ENCODE peak calls at places on chromosomes 6 and 20, in six cellular contexts. One of them, this sample, is unnamed.

GRCh38 chr20:53579581-53580375 is 13.9 kb downstream of the ZNF217 start:
- DNase-seq in endodermal cell: no peak
- DNase-seq in body of pancreas: no peak
- DNase-seq in left lung: no peak
- DNase-seq in coronary artery: no peak
- DNase-seq in SK-N-SH: no peak
- DNase-seq in this sample: peak

GRCh38 chr6:133547136-133547535 is 306.0 kb downstream of the EYA4 start:
- DNase-seq in coronary artery: no peak
- DNase-seq in left lung: no peak
- DNase-seq in SK-N-SH: no peak
- DNase-seq in body of pancreas: no peak
- DNase-seq in endodermal cell: no peak
- DNase-seq in this sample: no peak

GRCh38 chr20:14706555-14706954 is 369.1 kb upstream of the FLRT3 start:
- DNase-seq in body of pancreas: no peak
- DNase-seq in SK-N-SH: peak
- DNase-seq in endodermal cell: no peak
- DNase-seq in coronary artery: no peak
- DNase-seq in left lung: no peak
- DNase-seq in this sample: no peak

GRCh38 chr6:34051339-34051919 is 94.5 kb downstream of the GRM4 start:
- DNase-seq in coronary artery: no peak
- DNase-seq in endodermal cell: no peak
- DNase-seq in body of pancreas: no peak
- DNase-seq in SK-N-SH: no peak
- DNase-seq in left lung: peak
- DNase-seq in this sample: no peak

GRCh38 chr6:154893927-154894326 is 101.2 kb upstream of the TIAM2 start:
- DNase-seq in left lung: no peak
- DNase-seq in endodermal cell: no peak
- DNase-seq in coronary artery: no peak
- DNase-seq in SK-N-SH: no peak
- DNase-seq in body of pancreas: no peak
- DNase-seq in this sample: no peak

GRCh38 chr6:3444276-3445088 is 12.4 kb downstream of the SLC22A23 start:
- DNase-seq in left lung: no peak
- DNase-seq in endodermal cell: peak
- DNase-seq in body of pancreas: no peak
- DNase-seq in coronary artery: no peak
- DNase-seq in SK-N-SH: no peak
- DNase-seq in this sample: no peak

GRCh38 chr6:10529231-10529801 is 8.2 kb downstream of the GCNT2 start:
- DNase-seq in coronary artery: no peak
- DNase-seq in SK-N-SH: no peak
- DNase-seq in endodermal cell: no peak
- DNase-seq in left lung: no peak
- DNase-seq in body of pancreas: peak
- DNase-seq in this sample: no peak

GRCh38 chr20:43292221-43292620 is 102.5 kb upstream of the PTPRT start:
- DNase-seq in body of pancreas: no peak
- DNase-seq in left lung: no peak
- DNase-seq in coronary artery: no peak
- DNase-seq in SK-N-SH: no peak
- DNase-seq in endodermal cell: no peak
- DNase-seq in this sample: no peak

GRCh38 chr6:149840345-149841075 is 23.6 kb downstream of the LRP11 start:
- DNase-seq in left lung: no peak
- DNase-seq in endodermal cell: peak
- DNase-seq in body of pancreas: peak
- DNase-seq in coronary artery: peak
- DNase-seq in SK-N-SH: peak
- DNase-seq in this sample: peak

GRCh38 chr6:31815025-31815838 is at the start of the genes HSPA1A and HSPA1L:
- DNase-seq in body of pancreas: peak
- DNase-seq in endodermal cell: peak
- DNase-seq in left lung: peak
- DNase-seq in SK-N-SH: peak
- DNase-seq in coronary artery: peak
- DNase-seq in this sample: peak

GRCh38 chr6:169701218-169701952 is 444 bp downstream of the WDR27 start:
- DNase-seq in coronary artery: no peak
- DNase-seq in endodermal cell: no peak
- DNase-seq in SK-N-SH: peak
- DNase-seq in left lung: no peak
- DNase-seq in body of pancreas: no peak
- DNase-seq in this sample: no peak

GRCh38 chr20:33668087-33668790 is 1.5 kb downstream of the ACTL10 start:
- DNase-seq in coronary artery: peak
- DNase-seq in left lung: peak
- DNase-seq in SK-N-SH: peak
- DNase-seq in body of pancreas: peak
- DNase-seq in endodermal cell: peak
- DNase-seq in this sample: peak

GRCh38 chr20:24100370-24101011 is 111.9 kb upstream of the GGTLC1 start:
- DNase-seq in endodermal cell: peak
- DNase-seq in left lung: no peak
- DNase-seq in SK-N-SH: peak
- DNase-seq in body of pancreas: peak
- DNase-seq in coronary artery: no peak
- DNase-seq in this sample: peak

GRCh38 chr20:58130574-58130973 is 97.9 kb downstream of the ANKRD60 start:
- DNase-seq in coronary artery: peak
- DNase-seq in body of pancreas: no peak
- DNase-seq in SK-N-SH: no peak
- DNase-seq in endodermal cell: no peak
- DNase-seq in left lung: no peak
- DNase-seq in this sample: no peak

DNA sequence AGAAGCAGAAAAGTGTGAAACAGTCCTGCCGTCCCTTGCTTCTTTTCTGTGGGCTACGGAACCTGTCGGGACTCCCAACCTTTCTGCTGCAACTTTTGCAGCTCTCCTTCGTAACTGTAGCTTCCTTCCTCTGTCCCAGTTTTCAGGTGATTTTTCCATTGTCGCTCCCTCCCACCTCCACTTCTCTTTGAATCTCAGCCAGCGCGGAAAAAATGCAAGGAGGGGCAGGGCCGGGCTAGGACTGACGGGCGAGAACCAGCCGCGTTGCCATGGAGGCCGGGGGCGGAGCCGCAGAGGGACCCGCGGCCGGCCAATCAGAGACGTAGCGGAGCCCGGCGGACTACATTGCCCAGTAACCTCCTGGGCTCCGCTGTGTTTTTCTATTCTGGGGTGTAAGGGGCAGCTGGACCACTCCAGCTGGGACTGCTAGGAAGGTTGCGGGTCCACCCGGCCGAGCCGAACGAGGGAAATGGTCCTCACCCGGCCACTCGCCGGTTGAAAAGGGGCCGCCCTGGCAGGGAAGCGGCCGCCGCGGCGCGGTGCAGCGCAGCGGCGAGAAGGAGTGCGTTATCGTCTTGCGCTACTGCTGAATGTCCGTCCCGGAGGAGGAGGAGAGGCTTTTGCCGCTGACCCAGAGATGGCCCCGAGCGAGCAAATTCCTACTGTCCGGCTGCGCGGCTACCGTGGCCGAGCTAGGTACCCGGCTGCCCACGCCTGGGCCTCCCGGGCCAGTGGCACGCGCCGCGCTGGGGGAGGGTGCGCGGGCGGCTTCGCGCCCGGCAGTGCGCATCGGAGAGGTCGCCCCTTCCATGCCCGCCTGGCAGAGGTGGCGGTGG is at the start of the genes CYP39A1 and SLC25A27:
- DNase-seq in coronary artery: peak
- DNase-seq in SK-N-SH: peak
- DNase-seq in left lung: peak
- DNase-seq in body of pancreas: peak
- DNase-seq in endodermal cell: peak
- DNase-seq in this sample: peak
- TF ChIP-seq CTCF in coronary artery: no peak
- TF ChIP-seq CTCF in SK-N-SH: no peak
- TF ChIP-seq CTCF in left lung: no peak
- TF ChIP-seq CTCF in body of pancreas: no peak
- TF ChIP-seq CTCF in endodermal cell: no peak
- TF ChIP-seq CTCF in this sample: no peak

GRCh38 chr6:111593516-111593824 is 12.2 kb downstream of the TRAF3IP2 start:
- DNase-seq in left lung: no peak
- DNase-seq in body of pancreas: no peak
- DNase-seq in endodermal cell: no peak
- DNase-seq in coronary artery: no peak
- DNase-seq in SK-N-SH: no peak
- DNase-seq in this sample: no peak
- H3K27ac ChIP-seq in left lung: no peak
- H3K27ac ChIP-seq in body of pancreas: no peak
- H3K27ac ChIP-seq in endodermal cell: no peak
- H3K27ac ChIP-seq in coronary artery: peak
- H3K27ac ChIP-seq in SK-N-SH: peak
- H3K27ac ChIP-seq in this sample: peak

GRCh38 chr6:122839477-122839876 is 50.4 kb downstream of the SMPDL3A start:
- DNase-seq in body of pancreas: peak
- DNase-seq in left lung: no peak
- DNase-seq in endodermal cell: peak
- DNase-seq in coronary artery: no peak
- DNase-seq in SK-N-SH: peak
- DNase-seq in this sample: peak
- TF ChIP-seq CTCF in body of pancreas: peak
- TF ChIP-seq CTCF in left lung: peak
- TF ChIP-seq CTCF in endodermal cell: peak
- TF ChIP-seq CTCF in coronary artery: peak
- TF ChIP-seq CTCF in SK-N-SH: peak
- TF ChIP-seq CTCF in this sample: peak

GRCh38 chr6:51514396-51515051 is 572.9 kb downstream of the PKHD1 start:
- DNase-seq in endodermal cell: no peak
- DNase-seq in body of pancreas: no peak
- DNase-seq in coronary artery: no peak
- DNase-seq in SK-N-SH: no peak
- DNase-seq in left lung: no peak
- DNase-seq in this sample: peak

GRCh38 chr6:51509597-51509996 is 577.8 kb downstream of the PKHD1 start:
- DNase-seq in SK-N-SH: no peak
- DNase-seq in left lung: no peak
- DNase-seq in endodermal cell: no peak
- DNase-seq in coronary artery: no peak
- DNase-seq in body of pancreas: no peak
- DNase-seq in this sample: no peak

GRCh38 chr6:51513891-51514290 is 573.5 kb downstream of the PKHD1 start:
- DNase-seq in coronary artery: no peak
- DNase-seq in endodermal cell: no peak
- DNase-seq in left lung: no peak
- DNase-seq in SK-N-SH: no peak
- DNase-seq in body of pancreas: no peak
- DNase-seq in this sample: no peak

GRCh38 chr6:51511081-51511480 is 576.3 kb downstream of the PKHD1 start:
- DNase-seq in body of pancreas: no peak
- DNase-seq in coronary artery: no peak
- DNase-seq in endodermal cell: no peak
- DNase-seq in SK-N-SH: no peak
- DNase-seq in left lung: no peak
- DNase-seq in this sample: no peak

GRCh38 chr6:51515052-51515402 is 572.4 kb downstream of the PKHD1 start:
- DNase-seq in coronary artery: no peak
- DNase-seq in SK-N-SH: peak
- DNase-seq in endodermal cell: no peak
- DNase-seq in body of pancreas: no peak
- DNase-seq in left lung: no peak
- DNase-seq in this sample: peak
- H3K27ac ChIP-seq in coronary artery: no peak
- H3K27ac ChIP-seq in SK-N-SH: no peak
- H3K27ac ChIP-seq in endodermal cell: no peak
- H3K27ac ChIP-seq in body of pancreas: no peak
- H3K27ac ChIP-seq in left lung: no peak
- H3K27ac ChIP-seq in this sample: no peak

GRCh38 chr6:129747588-129748112 is 37.7 kb upstream of the ARHGAP18 start:
- DNase-seq in body of pancreas: no peak
- DNase-seq in SK-N-SH: no peak
- DNase-seq in endodermal cell: no peak
- DNase-seq in left lung: no peak
- DNase-seq in coronary artery: no peak
- DNase-seq in this sample: no peak

GRCh38 chr6:129750390-129750789 is 40.4 kb upstream of the ARHGAP18 start:
- DNase-seq in body of pancreas: no peak
- DNase-seq in left lung: no peak
- DNase-seq in endodermal cell: no peak
- DNase-seq in SK-N-SH: no peak
- DNase-seq in coronary artery: no peak
- DNase-seq in this sample: no peak

GRCh38 chr6:129749749-129750120 is 39.8 kb upstream of the ARHGAP18 start:
- DNase-seq in body of pancreas: no peak
- DNase-seq in coronary artery: no peak
- DNase-seq in left lung: no peak
- DNase-seq in endodermal cell: no peak
- DNase-seq in SK-N-SH: no peak
- DNase-seq in this sample: peak

GRCh38 chr6:129748901-129749748 is 39.1 kb upstream of the ARHGAP18 start:
- DNase-seq in left lung: no peak
- DNase-seq in SK-N-SH: no peak
- DNase-seq in coronary artery: no peak
- DNase-seq in endodermal cell: no peak
- DNase-seq in body of pancreas: no peak
- DNase-seq in this sample: peak

DNA sequence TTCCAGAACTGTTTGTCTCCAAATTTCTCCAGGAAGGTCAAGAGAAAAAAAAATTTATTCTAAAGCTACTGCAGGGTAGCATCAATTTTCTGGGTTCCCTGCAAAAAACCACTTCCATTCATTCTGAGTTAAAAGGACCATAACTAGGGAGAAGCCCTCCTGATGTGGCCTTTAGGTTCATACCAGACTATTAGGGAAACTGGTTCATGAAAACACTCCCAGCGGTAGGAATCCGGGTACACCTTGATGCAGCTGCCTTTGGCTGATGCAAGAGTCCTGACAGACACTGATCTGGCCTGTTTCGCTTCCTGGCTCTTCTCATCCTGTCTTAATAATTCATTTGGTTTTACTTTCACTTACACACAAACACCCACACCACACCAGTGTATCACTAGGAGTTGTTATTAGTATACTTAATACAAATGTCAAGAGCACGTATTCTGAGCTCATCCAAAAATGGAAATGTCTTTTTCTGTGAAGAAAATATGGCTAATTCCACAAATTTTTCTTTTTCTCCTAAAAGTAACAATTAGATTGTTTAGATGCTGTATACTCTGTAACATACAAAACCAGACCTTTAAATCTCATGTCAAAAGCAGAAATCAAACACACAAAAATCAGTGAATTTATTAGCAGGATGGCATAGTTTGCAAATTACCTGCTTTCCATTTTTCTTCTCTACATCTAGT is 38.4 kb upstream of the ARHGAP18 start:
- DNase-seq in left lung: no peak
- DNase-seq in coronary artery: no peak
- DNase-seq in body of pancreas: no peak
- DNase-seq in SK-N-SH: no peak
- DNase-seq in endodermal cell: peak
- DNase-seq in this sample: peak
- TF ChIP-seq CTCF in left lung: no peak
- TF ChIP-seq CTCF in coronary artery: no peak
- TF ChIP-seq CTCF in body of pancreas: no peak
- TF ChIP-seq CTCF in SK-N-SH: peak
- TF ChIP-seq CTCF in endodermal cell: peak
- TF ChIP-seq CTCF in this sample: peak